ENCODE peak calls at places on chromosome 16, in ten cellular contexts. Z, B, D, J, C, M, L, X, Y and E are unnamed samples.

GRCh38 chr16:90008708-90009145 is 10.5 kb downstream of the DBNDD1 start:
- DNase-seq in Z (no peak), B (no peak), D (no peak), J (no peak), C (no peak), M (no peak), L (no peak), X (no peak), Y (no peak), E (no peak)

GRCh38 chr16:1105888-1106620 is 10.0 kb upstream of the C1QTNF8 start:
- DNase-seq in Z (peak; percentile 94), B (peak; percentile 69), D (peak; percentile 81), J (no peak), C (peak; percentile 76), M (peak; percentile 35), L (peak; percentile 80), X (peak; percentile 73), Y (peak; percentile 62), E (peak; percentile 97)

GRCh38 chr16:53502331-53503269 is at the start of gene AKTIP:
- DNase-seq in Z (no peak), B (no peak), D (peak; percentile 55), J (peak; percentile 79), C (no peak), M (peak; percentile 79), L (peak; percentile 81), X (peak; percentile 79), Y (peak; percentile 39), E (peak; percentile 34)

GRCh38 chr16:76235025-76235424 is 42.2 kb upstream of the CNTNAP4 start:
- DNase-seq in Z (no peak), B (no peak), D (no peak), J (no peak), C (no peak), M (no peak), L (no peak), X (no peak), Y (no peak), E (no peak)

GRCh38 chr16:25171390-25171789 is 45.4 kb upstream of the AQP8 start:
- DNase-seq in Z (no peak), B (no peak), D (no peak), J (no peak), C (no peak), M (no peak), L (peak; percentile 62), X (no peak), Y (no peak), E (no peak)

GRCh38 chr16:90046971-90047713 is 27.9 kb upstream of the DBNDD1 start:
- DNase-seq in Z (no peak), B (no peak), D (no peak), J (no peak), C (peak; percentile 92), M (peak; percentile 58), L (peak; percentile 87), X (peak; percentile 80), Y (peak; percentile 84), E (peak; percentile 76)

GRCh38 chr16:66159987-66160386 is 206.5 kb upstream of the CDH5 start:
- DNase-seq in Z (no peak), B (no peak), D (no peak), J (no peak), C (no peak), M (no peak), L (no peak), X (no peak), Y (no peak), E (no peak)

GRCh38 chr16:86886651-86887050 is 308.3 kb downstream of the FOXL1 start:
- DNase-seq in Z (no peak), B (no peak), D (no peak), J (no peak), C (no peak), M (no peak), L (no peak), X (no peak), Y (no peak), E (no peak)

GRCh38 chr16:30541502-30542329 is 7.1 kb upstream of the ZNF747 start:
- DNase-seq in Z (no peak), B (no peak), D (no peak), J (no peak), C (no peak), M (no peak), L (no peak), X (peak; percentile 80), Y (no peak), E (peak; percentile 67)

GRCh38 chr16:47424846-47425245 is 36.0 kb downstream of the ITFG1 start:
- DNase-seq in Z (no peak), B (no peak), D (no peak), J (no peak), C (no peak), M (no peak), L (no peak), X (no peak), Y (no peak), E (no peak)

GRCh38 chr16:52570495-52571091 is 23.6 kb upstream of the TOX3 start:
- DNase-seq in Z (no peak), B (no peak), D (no peak), J (no peak), C (no peak), M (no peak), L (no peak), X (no peak), Y (no peak), E (no peak)

GRCh38 chr16:61900482-61900881 is 135.8 kb downstream of the CDH8 start:
- DNase-seq in Z (no peak), B (no peak), D (no peak), J (no peak), C (no peak), M (no peak), L (no peak), X (no peak), Y (no peak), E (no peak)

GRCh38 chr16:61195006-61195405 is 841.2 kb downstream of the CDH8 start:
- DNase-seq in Z (no peak), B (no peak), D (no peak), J (no peak), C (no peak), M (no peak), L (no peak), X (no peak), Y (no peak), E (no peak)

GRCh38 chr16:21704733-21705132 is 41.0 kb downstream of the OTOA start:
- DNase-seq in Z (no peak), B (no peak), D (peak; percentile 26), J (no peak), C (no peak), M (no peak), L (no peak), X (no peak), Y (no peak), E (no peak)

GRCh38 chr16:82439678-82440293 is 187.0 kb upstream of the CDH13 start:
- DNase-seq in Z (peak; percentile 45), B (no peak), D (peak; percentile 17), J (no peak), C (no peak), M (no peak), L (no peak), X (no peak), Y (no peak), E (peak; percentile 29)

GRCh38 chr16:72976047-72976746 is 71.7 kb downstream of the ZFHX3 start:
- DNase-seq in Z (no peak), B (no peak), D (no peak), J (no peak), C (peak; percentile 76), M (no peak), L (no peak), X (no peak), Y (no peak), E (no peak)

GRCh38 chr16:56425439-56425832 is at the start of gene AMFR:
- DNase-seq in Z (peak; percentile 75), B (peak; percentile 72), D (peak; percentile 93), J (peak; percentile 76), C (peak; percentile 85), M (no peak), L (peak; percentile 74), X (peak; percentile 72), Y (peak; percentile 48), E (peak; percentile 77)
- TF ChIP-seq POLR2A in Z (peak; percentile 51), B (peak; percentile 34), D (no peak), J (no peak), C (peak; percentile 54), M (no peak), L (no peak), X (no peak), Y (peak; percentile 58), E (peak; percentile 69)

DNA sequence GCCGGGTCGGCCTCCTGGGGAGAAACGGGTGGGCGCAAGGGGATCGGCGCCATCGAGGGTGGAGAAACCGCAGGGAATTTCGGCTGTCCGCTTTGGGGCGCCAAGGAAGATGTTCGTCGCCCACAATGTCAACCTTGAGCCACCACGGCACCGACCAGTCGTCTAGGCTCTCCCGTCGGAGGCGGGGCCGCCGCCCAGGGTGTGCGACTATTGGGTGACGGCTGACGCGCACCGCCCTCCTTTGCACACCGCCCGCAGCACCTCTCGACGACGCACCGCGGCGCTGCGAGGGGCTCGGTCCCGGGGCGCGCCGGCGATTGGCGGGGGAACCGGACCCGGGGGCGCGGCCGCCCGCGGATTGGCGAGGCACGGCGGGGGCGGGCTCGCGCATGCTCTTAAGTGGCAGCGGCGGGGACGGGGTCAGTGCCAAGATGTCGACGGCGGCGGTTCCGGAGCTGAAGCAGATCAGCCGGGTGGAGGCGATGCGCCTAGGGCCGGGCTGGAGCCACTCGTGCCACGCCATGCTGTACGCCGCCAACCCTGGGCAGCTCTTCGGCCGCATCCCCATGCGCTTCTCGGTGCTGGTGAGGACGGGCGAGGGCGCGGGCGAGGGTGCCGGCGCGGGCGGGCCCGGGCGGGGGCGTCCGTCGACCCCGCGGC is at the start of gene NUDT16L1:
- DNase-seq in Z (peak; percentile 97), B (peak; percentile 99), D (peak; percentile 98), J (peak; percentile 96), C (peak; percentile 98), M (peak; percentile 96), L (peak; percentile 97), X (peak; percentile 98), Y (peak; percentile 93), E (peak; percentile 99)
- TF ChIP-seq POLR2A in Z (peak; percentile 91), B (peak; percentile 96), D (peak; percentile 75), J (no peak), C (peak; percentile 90), M (peak; percentile 44), L (peak; percentile 81), X (no peak), Y (peak; percentile 80), E (peak; percentile 80)

GRCh38 chr16:67228905-67229304 is 2.0 kb downstream of the TMEM208 start:
- DNase-seq in Z (no peak), B (no peak), D (no peak), J (no peak), C (peak; percentile 33), M (no peak), L (no peak), X (no peak), Y (no peak), E (no peak)
- TF ChIP-seq POLR2A in Z (no peak), B (no peak), D (peak; percentile 4), J (no peak), C (no peak), M (no peak), L (no peak), X (no peak), Y (no peak), E (no peak)

DNA sequence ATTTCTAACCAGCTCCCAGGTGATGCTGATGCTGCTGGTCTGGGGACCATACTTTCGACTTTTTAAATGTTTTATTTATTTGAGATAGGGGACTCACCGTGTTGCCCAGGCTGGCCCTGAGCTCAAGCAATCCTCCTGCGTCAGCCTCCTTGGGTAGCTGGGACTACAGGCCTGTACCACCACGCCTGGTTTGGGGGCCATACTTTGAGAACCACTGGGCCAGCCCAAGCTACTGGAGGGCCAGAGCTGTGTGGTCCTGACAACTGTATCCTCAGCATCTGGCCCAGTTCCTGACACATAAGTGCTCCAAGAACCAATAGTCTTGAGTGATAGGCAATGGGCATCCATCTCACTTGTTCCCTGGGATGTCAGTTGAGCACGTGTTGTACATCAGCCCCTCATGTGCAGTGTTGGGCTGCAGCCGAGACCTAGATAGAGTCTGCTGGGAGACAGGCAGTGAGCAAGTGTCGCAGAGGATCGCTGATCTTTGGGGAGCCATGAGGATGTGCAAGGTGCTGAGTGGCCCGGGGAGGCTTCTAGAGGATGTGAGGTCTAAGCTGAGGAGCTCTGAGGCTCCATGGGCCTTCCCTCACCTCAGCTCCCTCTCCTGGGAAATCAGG is 1.6 kb downstream of the RMI2 start:
- DNase-seq in Z (no peak), B (no peak), D (no peak), J (no peak), C (no peak), M (no peak), L (no peak), X (no peak), Y (no peak), E (no peak)
- TF ChIP-seq POLR2A in Z (no peak), B (no peak), D (no peak), J (no peak), C (no peak), M (no peak), L (no peak), X (no peak), Y (no peak), E (no peak)